ENCODE peak calls at places on chromosomes 6 and 20, in nine cellular contexts. J is CD4-positive, alpha-beta memory T cell; V is colonic mucosa; T is MM.1S; O is esophagus squamous epithelium; I is A549; Y is psoas muscle; A is ovary; L is uterus. Q is an unnamed sample.

GRCh38 chr6:149480502-149481280 is 4.1 kb downstream of the ZC3H12D start:
- DNase-seq in J (peak; percentile 68), V (no peak), T (no peak), O (no peak), I (no peak), Y (no peak), A (no peak), L (no peak), Q (no peak)

GRCh38 chr6:87743454-87743853 is 41.4 kb upstream of the AKIRIN2 start:
- DNase-seq in J (no peak), V (no peak), T (no peak), O (no peak), I (no peak), Y (no peak), A (no peak), L (no peak), Q (no peak)

GRCh38 chr20:36154696-36155628 is at the start of gene EPB41L1:
- DNase-seq in J (peak; percentile 9), V (no peak), T (no peak), O (no peak), I (no peak), Y (no peak), A (peak; percentile 48), L (peak; percentile 44), Q (no peak)

GRCh38 chr6:46736913-46737312 is 1.7 kb upstream of the PLA2G7 start:
- DNase-seq in J (no peak), V (no peak), T (no peak), O (no peak), I (no peak), Y (no peak), A (no peak), L (no peak), Q (no peak)

GRCh38 chr6:128233501-128233900 is 286.9 kb downstream of the PTPRK start:
- DNase-seq in J (no peak), V (no peak), T (no peak), O (no peak), I (no peak), Y (no peak), A (no peak), L (no peak), Q (no peak)

GRCh38 chr6:161446296-161446925 is 172.6 kb upstream of the AGPAT4 start:
- DNase-seq in J (no peak), V (no peak), T (no peak), O (no peak), I (no peak), Y (no peak), A (no peak), L (no peak), Q (no peak)

GRCh38 chr20:33096921-33097320 is 17.5 kb downstream of the BPIFB4 start:
- DNase-seq in J (no peak), V (no peak), T (no peak), O (no peak), I (no peak), Y (no peak), A (no peak), L (no peak), Q (no peak)

GRCh38 chr20:33278700-33279099 is 4.3 kb upstream of the BPIFB1 start:
- DNase-seq in J (no peak), V (no peak), T (no peak), O (no peak), I (no peak), Y (no peak), A (no peak), L (no peak), Q (no peak)

GRCh38 chr6:39876826-39877225 is 57.4 kb downstream of the MOCS1 start:
- DNase-seq in J (no peak), V (no peak), T (no peak), O (no peak), I (no peak), Y (no peak), A (no peak), L (no peak), Q (no peak)

GRCh38 chr6:75932067-75932466 is 140.4 kb downstream of the IMPG1 start:
- DNase-seq in J (no peak), V (no peak), T (no peak), O (no peak), I (peak; percentile 11), Y (no peak), A (no peak), L (no peak), Q (peak; percentile 33)

GRCh38 chr20:48002517-48002970 is 217.3 kb upstream of the SULF2 start:
- DNase-seq in J (no peak), V (no peak), T (peak; percentile 70), O (no peak), I (no peak), Y (no peak), A (no peak), L (no peak), Q (no peak)

GRCh38 chr6:119241124-119241491 is 108.5 kb downstream of the MAN1A1 start:
- DNase-seq in J (no peak), V (no peak), T (no peak), O (no peak), I (no peak), Y (no peak), A (peak; percentile 16), L (peak; percentile 12), Q (no peak)

GRCh38 chr20:21510995-21511394 is 2.9 kb downstream of the NKX2-2 start:
- DNase-seq in J (no peak), V (no peak), T (no peak), O (no peak), I (no peak), Y (no peak), A (no peak), L (no peak), Q (no peak)

GRCh38 chr6:1233924-1234323 is 78.0 kb upstream of the FOXQ1 start:
- DNase-seq in J (no peak), V (no peak), T (no peak), O (no peak), I (no peak), Y (no peak), A (no peak), L (no peak), Q (no peak)

GRCh38 chr20:17560344-17561074 is 9.4 kb upstream of the DSTN start:
- DNase-seq in J (no peak), V (no peak), T (no peak), O (no peak), I (no peak), Y (no peak), A (no peak), L (no peak), Q (no peak)

GRCh38 chr6:39425346-39426056 is 103.0 kb upstream of the KCNK16 start:
- DNase-seq in J (no peak), V (no peak), T (no peak), O (no peak), I (no peak), Y (no peak), A (no peak), L (no peak), Q (no peak)

GRCh38 chr6:137297887-137298286 is 78.7 kb upstream of the IFNGR1 start:
- DNase-seq in J (no peak), V (no peak), T (no peak), O (no peak), I (no peak), Y (no peak), A (no peak), L (no peak), Q (peak; percentile 82)

GRCh38 chr6:93848011-93848620 is 428.8 kb upstream of the EPHA7 start:
- DNase-seq in J (no peak), V (no peak), T (no peak), O (no peak), I (no peak), Y (no peak), A (no peak), L (no peak), Q (no peak)

GRCh38 chr20:49883246-49883802 is 32.0 kb downstream of the SPATA2 start:
- DNase-seq in J (no peak), V (no peak), T (no peak), O (no peak), I (no peak), Y (no peak), A (no peak), L (no peak), Q (no peak)

DNA sequence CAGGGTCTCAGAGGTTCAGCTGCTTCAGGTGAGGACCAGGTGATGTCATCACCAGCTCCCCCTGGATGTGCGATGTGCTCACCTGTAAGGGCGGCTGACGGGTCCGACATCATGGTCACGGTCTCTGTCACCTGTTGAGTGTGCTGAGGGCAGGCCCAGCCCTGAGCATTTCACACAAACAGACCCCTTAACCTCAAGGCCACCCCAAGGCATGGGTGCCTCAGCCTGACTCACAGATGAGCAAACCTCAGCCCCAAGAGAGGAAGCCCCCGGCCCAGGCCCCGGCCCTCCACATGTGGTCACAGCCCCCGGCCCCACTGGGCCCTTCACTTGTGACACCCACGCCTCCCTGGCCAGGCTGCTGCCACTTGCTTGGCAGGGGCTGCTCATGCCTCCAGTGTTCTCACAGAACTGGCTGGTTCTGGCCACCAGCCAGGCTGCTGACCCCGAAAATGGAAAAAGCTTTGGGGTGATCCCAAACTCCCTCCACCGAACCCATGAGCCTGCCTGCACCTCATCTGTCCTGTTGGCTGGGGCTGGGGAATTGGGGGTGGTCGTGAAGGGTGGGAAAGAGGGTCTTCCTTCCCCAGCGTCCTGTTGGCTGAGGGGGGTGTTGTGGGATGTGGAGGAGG is 33.3 kb downstream of the PRR18 start:
- DNase-seq in J (no peak), V (no peak), T (no peak), O (no peak), I (no peak), Y (no peak), A (no peak), L (no peak), Q (no peak)
- H3K27ac ChIP-seq in J (no peak overlapping the region), V (no peak overlapping the region), T (no peak overlapping the region), O (no peak overlapping the region), I (no peak overlapping the region), Y (no peak overlapping the region), A (no peak overlapping the region), L (no peak overlapping the region), Q (no peak overlapping the region)

DNA sequence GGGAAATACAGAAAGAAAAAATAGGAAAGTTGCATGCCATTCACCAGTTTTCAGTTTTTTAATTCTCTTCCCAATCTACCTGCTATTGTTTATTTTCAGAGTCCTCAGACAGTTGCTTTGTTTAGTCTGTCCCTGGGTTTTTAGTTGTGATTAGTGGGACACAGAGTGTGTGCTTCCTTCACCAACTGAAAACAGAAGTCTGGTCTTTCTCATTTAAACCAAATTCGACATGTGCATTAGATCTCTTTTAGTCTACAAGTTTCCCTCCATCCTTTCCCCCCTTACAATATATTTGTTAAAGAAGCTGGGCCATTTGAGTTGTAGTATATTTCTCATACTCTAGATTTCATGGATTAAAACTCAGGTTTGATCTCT is 58.7 kb upstream of the STMND1 start:
- DNase-seq in J (no peak), V (no peak), T (no peak), O (no peak), I (no peak), Y (no peak), A (no peak), L (no peak), Q (no peak)
- H3K4me3 ChIP-seq in J (no peak overlapping the region), V (no peak overlapping the region), T (no peak overlapping the region), O (no peak overlapping the region), I (no peak overlapping the region), Y (no peak overlapping the region), A (no peak overlapping the region), L (no peak overlapping the region), Q (no peak overlapping the region)

GRCh38 chr20:25274891-25275812 is 27.3 kb downstream of the PYGB start:
- DNase-seq in J (no peak), V (no peak), T (no peak), O (no peak), I (no peak), Y (peak; percentile 71), A (peak; percentile 5), L (peak; percentile 10), Q (no peak)
- H3K4me1 ChIP-seq in J (no peaks in the 10 kb centered on the region), V (no peaks in the 10 kb centered on the region), T (no peaks in the 10 kb centered on the region), O (peaks cover 53% of the 10 kb centered on the region), I (no peaks in the 10 kb centered on the region), Y (peaks cover 29% of the 10 kb centered on the region), A (no peaks in the 10 kb centered on the region), L (no peaks in the 10 kb centered on the region), Q (no peaks in the 10 kb centered on the region)

GRCh38 chr6:13295576-13295975 is 32.8 kb downstream of the TBC1D7 start:
- DNase-seq in J (no peak), V (peak; percentile 4), T (no peak), O (no peak), I (no peak), Y (no peak), A (no peak), L (no peak), Q (no peak)
- H3K27ac ChIP-seq in J (no peak overlapping the region), V (no peak overlapping the region), T (no peak overlapping the region), O (no peak overlapping the region), I (peak overlapping the region; percentile 16), Y (no peak overlapping the region), A (no peak overlapping the region), L (no peak overlapping the region), Q (no peak overlapping the region)